ENCODE peak calls at places on chromosomes 3 and 15, in nine cellular contexts. One of them, this sample, is unnamed.

GRCh38 chr3:69426905-69427304 is 41.0 kb upstream of the FRMD4B start:
- DNase-seq in mammary epithelial cell: no peak
- DNase-seq in OCI-LY7: no peak
- DNase-seq in neural progenitor cell: no peak
- DNase-seq in mucosa of descending colon: no peak
- DNase-seq in PC-9: no peak
- DNase-seq in tibial nerve: no peak
- DNase-seq in fibroblast of the aortic adventitia: no peak
- DNase-seq in right atrium auricular region: no peak
- DNase-seq in this sample: no peak

GRCh38 chr3:11391172-11391879 is 119.1 kb downstream of the ATG7 start:
- DNase-seq in fibroblast of the aortic adventitia: peak; percentile 66
- DNase-seq in neural progenitor cell: no peak
- DNase-seq in right atrium auricular region: no peak
- DNase-seq in PC-9: no peak
- DNase-seq in tibial nerve: no peak
- DNase-seq in mucosa of descending colon: peak; percentile 25
- DNase-seq in mammary epithelial cell: no peak
- DNase-seq in OCI-LY7: no peak
- DNase-seq in this sample: no peak

GRCh38 chr3:20056727-20057611 is 16.7 kb downstream of the KAT2B start:
- DNase-seq in mammary epithelial cell: peak; percentile 98
- DNase-seq in OCI-LY7: no peak
- DNase-seq in neural progenitor cell: no peak
- DNase-seq in right atrium auricular region: no peak
- DNase-seq in tibial nerve: no peak
- DNase-seq in fibroblast of the aortic adventitia: peak; percentile 79
- DNase-seq in PC-9: peak; percentile 51
- DNase-seq in mucosa of descending colon: no peak
- DNase-seq in this sample: peak; percentile 52

GRCh38 chr3:171458857-171459129 is 1.4 kb downstream of the TNIK start:
- DNase-seq in mucosa of descending colon: no peak
- DNase-seq in OCI-LY7: no peak
- DNase-seq in mammary epithelial cell: no peak
- DNase-seq in neural progenitor cell: peak; percentile 48
- DNase-seq in PC-9: no peak
- DNase-seq in tibial nerve: no peak
- DNase-seq in fibroblast of the aortic adventitia: no peak
- DNase-seq in right atrium auricular region: no peak
- DNase-seq in this sample: no peak

GRCh38 chr3:133821767-133822638 is 16.4 kb downstream of the SRPRB start:
- DNase-seq in tibial nerve: peak; percentile 60
- DNase-seq in PC-9: no peak
- DNase-seq in mucosa of descending colon: peak; percentile 33
- DNase-seq in neural progenitor cell: peak; percentile 16
- DNase-seq in right atrium auricular region: peak; percentile 86
- DNase-seq in mammary epithelial cell: peak; percentile 89
- DNase-seq in OCI-LY7: no peak
- DNase-seq in fibroblast of the aortic adventitia: peak; percentile 76
- DNase-seq in this sample: peak; percentile 71

GRCh38 chr3:127408684-127409420 is 121.0 kb upstream of the PRR20G start:
- DNase-seq in PC-9: no peak
- DNase-seq in neural progenitor cell: peak; percentile 77
- DNase-seq in fibroblast of the aortic adventitia: no peak
- DNase-seq in mucosa of descending colon: no peak
- DNase-seq in right atrium auricular region: peak; percentile 30
- DNase-seq in mammary epithelial cell: no peak
- DNase-seq in tibial nerve: no peak
- DNase-seq in OCI-LY7: peak; percentile 22
- DNase-seq in this sample: no peak

GRCh38 chr3:124234852-124235252 is 242.9 kb upstream of the ROPN1 start:
- DNase-seq in tibial nerve: no peak
- DNase-seq in OCI-LY7: no peak
- DNase-seq in fibroblast of the aortic adventitia: no peak
- DNase-seq in PC-9: no peak
- DNase-seq in neural progenitor cell: no peak
- DNase-seq in mammary epithelial cell: no peak
- DNase-seq in mucosa of descending colon: no peak
- DNase-seq in right atrium auricular region: no peak
- DNase-seq in this sample: no peak

GRCh38 chr3:194276768-194277546 is 74.2 kb downstream of the CPN2 start:
- DNase-seq in right atrium auricular region: peak; percentile 77
- DNase-seq in neural progenitor cell: no peak
- DNase-seq in tibial nerve: no peak
- DNase-seq in PC-9: no peak
- DNase-seq in mammary epithelial cell: no peak
- DNase-seq in mucosa of descending colon: no peak
- DNase-seq in fibroblast of the aortic adventitia: peak; percentile 71
- DNase-seq in OCI-LY7: no peak
- DNase-seq in this sample: peak; percentile 55

GRCh38 chr3:38489766-38490165 is 6.4 kb upstream of the EXOG start:
- DNase-seq in right atrium auricular region: no peak
- DNase-seq in neural progenitor cell: no peak
- DNase-seq in fibroblast of the aortic adventitia: no peak
- DNase-seq in mammary epithelial cell: no peak
- DNase-seq in PC-9: no peak
- DNase-seq in OCI-LY7: no peak
- DNase-seq in mucosa of descending colon: no peak
- DNase-seq in tibial nerve: peak; percentile 74
- DNase-seq in this sample: no peak

GRCh38 chr15:50905055-50905454 is 3.4 kb upstream of the AP4E1 start:
- DNase-seq in right atrium auricular region: no peak
- DNase-seq in mammary epithelial cell: no peak
- DNase-seq in neural progenitor cell: no peak
- DNase-seq in PC-9: no peak
- DNase-seq in tibial nerve: no peak
- DNase-seq in OCI-LY7: no peak
- DNase-seq in fibroblast of the aortic adventitia: no peak
- DNase-seq in mucosa of descending colon: no peak
- DNase-seq in this sample: no peak

GRCh38 chr3:156209631-156210336 is 89.4 kb downstream of the KCNAB1 start:
- DNase-seq in mammary epithelial cell: no peak
- DNase-seq in neural progenitor cell: no peak
- DNase-seq in right atrium auricular region: no peak
- DNase-seq in OCI-LY7: no peak
- DNase-seq in PC-9: no peak
- DNase-seq in mucosa of descending colon: no peak
- DNase-seq in tibial nerve: no peak
- DNase-seq in fibroblast of the aortic adventitia: no peak
- DNase-seq in this sample: no peak

GRCh38 chr3:196537319-196537984 is 22.3 kb upstream of the SMCO1 start:
- DNase-seq in tibial nerve: peak; percentile 65
- DNase-seq in right atrium auricular region: no peak
- DNase-seq in OCI-LY7: peak; percentile 32
- DNase-seq in PC-9: peak; percentile 46
- DNase-seq in fibroblast of the aortic adventitia: peak; percentile 40
- DNase-seq in neural progenitor cell: peak; percentile 60
- DNase-seq in mucosa of descending colon: peak; percentile 78
- DNase-seq in mammary epithelial cell: peak; percentile 37
- DNase-seq in this sample: no peak

GRCh38 chr3:4670352-4670751 is 177.2 kb downstream of the ITPR1 start:
- DNase-seq in mucosa of descending colon: no peak
- DNase-seq in right atrium auricular region: no peak
- DNase-seq in mammary epithelial cell: no peak
- DNase-seq in OCI-LY7: peak; percentile 10
- DNase-seq in tibial nerve: no peak
- DNase-seq in PC-9: no peak
- DNase-seq in neural progenitor cell: peak; percentile 23
- DNase-seq in fibroblast of the aortic adventitia: no peak
- DNase-seq in this sample: no peak

GRCh38 chr3:81349941-81350340 is 411.5 kb downstream of the GBE1 start:
- DNase-seq in right atrium auricular region: no peak
- DNase-seq in OCI-LY7: no peak
- DNase-seq in neural progenitor cell: no peak
- DNase-seq in fibroblast of the aortic adventitia: no peak
- DNase-seq in mucosa of descending colon: no peak
- DNase-seq in mammary epithelial cell: no peak
- DNase-seq in PC-9: no peak
- DNase-seq in tibial nerve: no peak
- DNase-seq in this sample: no peak

GRCh38 chr3:11221818-11222217 is 50.4 kb upstream of the ATG7 start:
- DNase-seq in right atrium auricular region: no peak
- DNase-seq in OCI-LY7: no peak
- DNase-seq in PC-9: no peak
- DNase-seq in neural progenitor cell: no peak
- DNase-seq in tibial nerve: no peak
- DNase-seq in mammary epithelial cell: no peak
- DNase-seq in fibroblast of the aortic adventitia: no peak
- DNase-seq in mucosa of descending colon: no peak
- DNase-seq in this sample: no peak

GRCh38 chr3:49026536-49026935 is 2.7 kb downstream of the IMPDH2 start:
- DNase-seq in tibial nerve: no peak
- DNase-seq in PC-9: no peak
- DNase-seq in OCI-LY7: no peak
- DNase-seq in neural progenitor cell: no peak
- DNase-seq in mammary epithelial cell: no peak
- DNase-seq in fibroblast of the aortic adventitia: no peak
- DNase-seq in mucosa of descending colon: no peak
- DNase-seq in right atrium auricular region: no peak
- DNase-seq in this sample: no peak

GRCh38 chr3:49028673-49029562 is at the start of gene IMPDH2:
- DNase-seq in mammary epithelial cell: peak; percentile 86
- DNase-seq in right atrium auricular region: peak; percentile 94
- DNase-seq in PC-9: peak; percentile 89
- DNase-seq in neural progenitor cell: peak; percentile 98
- DNase-seq in fibroblast of the aortic adventitia: peak; percentile 91
- DNase-seq in tibial nerve: peak; percentile 90
- DNase-seq in mucosa of descending colon: peak; percentile 97
- DNase-seq in OCI-LY7: peak; percentile 97
- DNase-seq in this sample: peak; percentile 93

GRCh38 chr3:49027634-49028033 is 1.6 kb downstream of the IMPDH2 start:
- DNase-seq in mucosa of descending colon: no peak
- DNase-seq in tibial nerve: no peak
- DNase-seq in mammary epithelial cell: no peak
- DNase-seq in OCI-LY7: no peak
- DNase-seq in PC-9: no peak
- DNase-seq in neural progenitor cell: no peak
- DNase-seq in right atrium auricular region: no peak
- DNase-seq in fibroblast of the aortic adventitia: no peak
- DNase-seq in this sample: no peak

GRCh38 chr3:49029563-49029884 is 326 bp upstream of the IMPDH2 start:
- DNase-seq in OCI-LY7: no peak
- DNase-seq in mucosa of descending colon: no peak
- DNase-seq in mammary epithelial cell: no peak
- DNase-seq in right atrium auricular region: peak; percentile 61
- DNase-seq in tibial nerve: no peak
- DNase-seq in neural progenitor cell: no peak
- DNase-seq in PC-9: no peak
- DNase-seq in fibroblast of the aortic adventitia: no peak
- DNase-seq in this sample: no peak

DNA sequence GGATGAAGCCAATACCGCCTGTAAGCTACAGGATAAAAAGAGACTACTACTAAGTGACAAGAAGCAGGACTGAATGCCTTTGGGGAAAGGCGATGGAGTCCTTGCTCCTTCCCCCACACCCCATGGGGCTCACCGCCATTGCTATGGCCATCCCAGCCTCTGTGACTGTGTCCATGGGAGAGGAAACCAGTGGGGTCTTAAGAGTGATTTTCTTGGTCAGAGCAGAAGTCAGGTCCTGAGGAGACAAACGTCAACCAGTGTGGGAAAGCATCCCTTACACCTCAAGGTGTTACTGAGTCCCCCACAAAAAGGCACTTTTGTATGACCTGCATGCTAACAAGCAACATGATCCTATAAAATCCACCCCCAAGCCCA is 913 bp downstream of the IMPDH2 start:
- DNase-seq in tibial nerve: no peak
- DNase-seq in mucosa of descending colon: peak; percentile 8
- DNase-seq in PC-9: no peak
- DNase-seq in neural progenitor cell: no peak
- DNase-seq in right atrium auricular region: no peak
- DNase-seq in fibroblast of the aortic adventitia: no peak
- DNase-seq in mammary epithelial cell: no peak
- DNase-seq in OCI-LY7: no peak
- DNase-seq in this sample: no peak
- H3K4me3 ChIP-seq in tibial nerve: peak overlapping the region; percentile 69
- H3K4me3 ChIP-seq in mucosa of descending colon: no peak overlapping the region
- H3K4me3 ChIP-seq in PC-9: peak overlapping the region; percentile 77
- H3K4me3 ChIP-seq in neural progenitor cell: peak overlapping the region; percentile 58
- H3K4me3 ChIP-seq in right atrium auricular region: peak overlapping the region; percentile 82
- H3K4me3 ChIP-seq in fibroblast of the aortic adventitia: peak overlapping the region; percentile 92
- H3K4me3 ChIP-seq in mammary epithelial cell: peak overlapping the region; percentile 61
- H3K4me3 ChIP-seq in OCI-LY7: peak overlapping the region; percentile 80
- H3K4me3 ChIP-seq in this sample: peak overlapping the region; percentile 82

GRCh38 chr15:79310985-79311900 is at the start of gene TMED3:
- DNase-seq in mammary epithelial cell: peak; percentile 83
- DNase-seq in fibroblast of the aortic adventitia: peak; percentile 81
- DNase-seq in right atrium auricular region: no peak
- DNase-seq in mucosa of descending colon: peak; percentile 80
- DNase-seq in OCI-LY7: peak; percentile 92
- DNase-seq in PC-9: peak; percentile 85
- DNase-seq in tibial nerve: peak; percentile 6
- DNase-seq in neural progenitor cell: peak; percentile 93
- DNase-seq in this sample: peak; percentile 85
- TF ChIP-seq CTCF in mammary epithelial cell: no peak
- TF ChIP-seq CTCF in fibroblast of the aortic adventitia: peak; percentile 28
- TF ChIP-seq CTCF in right atrium auricular region: no peak
- TF ChIP-seq CTCF in mucosa of descending colon: no peak
- TF ChIP-seq CTCF in OCI-LY7: peak; percentile 63
- TF ChIP-seq CTCF in PC-9: no peak
- TF ChIP-seq CTCF in tibial nerve: no peak
- TF ChIP-seq CTCF in neural progenitor cell: peak; percentile 48
- TF ChIP-seq CTCF in this sample: peak; percentile 15

DNA sequence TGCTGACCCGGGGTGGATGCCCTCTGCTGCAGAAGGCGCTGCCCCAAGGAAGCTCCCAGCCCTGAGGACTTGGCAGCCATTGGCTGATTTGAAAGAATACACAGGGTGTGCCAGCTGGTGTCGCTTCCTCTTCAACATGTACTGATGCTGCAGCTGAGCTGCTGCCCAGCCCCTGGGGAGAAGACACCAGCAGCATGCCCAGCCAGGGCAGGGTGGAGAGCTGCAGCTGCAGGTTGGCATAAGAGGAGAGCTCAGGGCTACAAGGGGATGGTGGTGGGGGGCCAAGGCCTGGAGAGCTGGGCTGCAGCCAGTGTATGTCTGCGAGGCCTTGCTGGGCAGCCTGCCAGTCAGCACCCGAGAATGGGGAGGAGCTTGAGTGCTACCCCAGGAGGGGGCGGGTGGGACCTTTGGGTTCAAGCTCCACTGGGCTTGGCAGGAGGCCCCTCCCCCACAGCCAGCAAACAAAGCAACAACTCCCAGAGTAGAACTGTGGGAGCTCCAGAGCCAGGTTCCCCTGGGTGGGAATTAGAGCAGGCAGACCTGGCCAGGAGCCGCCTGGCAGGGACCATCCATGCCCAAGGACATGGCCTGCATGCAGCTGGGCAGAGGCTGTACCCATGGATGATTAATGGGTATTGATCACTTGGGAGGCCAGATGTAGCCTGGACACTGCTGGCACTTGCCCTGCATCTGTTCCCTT is 9.2 kb upstream of the SEMA4B start:
- DNase-seq in right atrium auricular region: peak; percentile 80
- DNase-seq in mammary epithelial cell: peak; percentile 60
- DNase-seq in fibroblast of the aortic adventitia: no peak
- DNase-seq in tibial nerve: peak; percentile 43
- DNase-seq in PC-9: peak; percentile 70
- DNase-seq in mucosa of descending colon: peak; percentile 92
- DNase-seq in neural progenitor cell: no peak
- DNase-seq in OCI-LY7: peak; percentile 89
- DNase-seq in this sample: peak; percentile 54
- H3K4me3 ChIP-seq in right atrium auricular region: no peak overlapping the region
- H3K4me3 ChIP-seq in mammary epithelial cell: peak overlapping the region; percentile 10
- H3K4me3 ChIP-seq in fibroblast of the aortic adventitia: no peak overlapping the region
- H3K4me3 ChIP-seq in tibial nerve: no peak overlapping the region
- H3K4me3 ChIP-seq in PC-9: no peak overlapping the region
- H3K4me3 ChIP-seq in mucosa of descending colon: no peak overlapping the region
- H3K4me3 ChIP-seq in neural progenitor cell: no peak overlapping the region
- H3K4me3 ChIP-seq in OCI-LY7: peak overlapping the region; percentile 53
- H3K4me3 ChIP-seq in this sample: no peak overlapping the region

GRCh38 chr3:113214227-113214626 is 2.9 kb downstream of the BOC start:
- DNase-seq in PC-9: no peak
- DNase-seq in neural progenitor cell: peak; percentile 36
- DNase-seq in mucosa of descending colon: no peak
- DNase-seq in tibial nerve: no peak
- DNase-seq in right atrium auricular region: no peak
- DNase-seq in OCI-LY7: no peak
- DNase-seq in fibroblast of the aortic adventitia: no peak
- DNase-seq in mammary epithelial cell: no peak
- DNase-seq in this sample: peak; percentile 46
- TF ChIP-seq CTCF in PC-9: no peak
- TF ChIP-seq CTCF in neural progenitor cell: peak; percentile 19
- TF ChIP-seq CTCF in mucosa of descending colon: no peak
- TF ChIP-seq CTCF in tibial nerve: no peak
- TF ChIP-seq CTCF in right atrium auricular region: no peak
- TF ChIP-seq CTCF in OCI-LY7: no peak
- TF ChIP-seq CTCF in fibroblast of the aortic adventitia: no peak
- TF ChIP-seq CTCF in mammary epithelial cell: no peak
- TF ChIP-seq CTCF in this sample: no peak